ENCODE peak calls at places on chromosomes 5 and 9, in ten cellular contexts. L is NCI-H1092 treated with DMSO at 0.1 percent for 48 hours; V is stimulated activated CD4-positive, alpha-beta T cell treated with anti-CD3 and anti-CD28 coated beads, TNF-alpha, amount 100 ng/mL, for 4 hours; G is neural progenitor cell; E is memory B cell; K is NCI-H345; A is A549; H is NCI-H1694; B is mesenchymal stem cell; W is upper lobe of right lung. C is an unnamed sample.
A peak's percentile ranks its signal among the peaks of the same experiment; 100 is the strongest.

GRCh38 chr5:41790038-41790776 is 80.0 kb downstream of the OXCT1 start:
- DNase-seq in E (no peak), A (no peak), H (no peak), W (no peak), G (no peak), K (no peak), B (no peak), V (no peak), L (peak; percentile 14), C (no peak)

GRCh38 chr5:143650296-143650695 is 161.7 kb upstream of the HMHB1 start:
- DNase-seq in L (no peak), G (no peak), B (no peak), K (no peak), V (no peak), W (no peak), A (no peak), E (no peak), H (no peak), C (no peak)

GRCh38 chr5:153952893-153953292 is 85.8 kb downstream of the FAM114A2 start:
- DNase-seq in B (no peak), V (no peak), W (no peak), E (no peak), A (no peak), L (no peak), G (no peak), H (no peak), K (no peak), C (no peak)

GRCh38 chr5:144292029-144292428 is 121.4 kb downstream of the KCTD16 start:
- DNase-seq in A (no peak), L (no peak), K (no peak), V (no peak), E (no peak), H (no peak), G (no peak), W (no peak), B (no peak), C (no peak)

GRCh38 chr9:120330031-120330430 is 249.9 kb downstream of the CDK5RAP2 start:
- DNase-seq in H (no peak), B (no peak), W (no peak), G (no peak), K (no peak), E (no peak), V (no peak), L (no peak), A (no peak), C (no peak)

GRCh38 chr9:87844471-87844870 is 38.2 kb upstream of the SPATA31E1 start:
- DNase-seq in K (no peak), W (no peak), E (no peak), A (no peak), H (no peak), G (no peak), L (no peak), V (no peak), B (no peak), C (no peak)

GRCh38 chr9:135907006-135907434 is 326 bp downstream of the CAMSAP1 start:
- DNase-seq in V (no peak), H (no peak), A (peak; percentile 46), G (peak; percentile 89), E (no peak), K (peak; percentile 52), L (peak; percentile 35), B (peak; percentile 44), W (peak; percentile 79), C (no peak)

GRCh38 chr9:114012126-114012525 is 66.0 kb downstream of the AMBP start:
- DNase-seq in H (no peak), E (no peak), L (no peak), B (no peak), G (no peak), A (no peak), K (no peak), V (no peak), W (no peak), C (no peak)

GRCh38 chr5:159680095-159680494 is 236.2 kb upstream of the ADRA1B start:
- DNase-seq in L (no peak), K (no peak), E (no peak), B (no peak), A (peak; percentile 59), V (no peak), H (no peak), W (no peak), G (no peak), C (no peak)

GRCh38 chr9:83629433-83630104 is 6.6 kb downstream of the IDNK start:
- DNase-seq in L (no peak), B (no peak), V (no peak), W (no peak), G (no peak), K (no peak), H (no peak), E (no peak), A (no peak), C (no peak)